ENCODE peak calls at places on chromosome 13, in six cellular contexts. F is GM13977; J is skeletal muscle cell; H is CD8-positive, alpha-beta memory T cell; Q is cardiac fibroblast; S is Right ventricle myocardium superior. X is an unnamed sample.

GRCh38 chr13:74134226-74134776 is at the start of gene KLF12:
- DNase-seq in Q (peak), J (peak), S (peak), F (peak), H (peak), X (peak)

GRCh38 chr13:43838909-43839308 is 40.6 kb downstream of the CCDC122 start:
- DNase-seq in H (no peak), J (no peak), Q (peak), S (no peak), F (no peak), X (no peak)

GRCh38 chr13:83752141-83752540 is 130.1 kb downstream of the SLITRK1 start:
- DNase-seq in S (no peak), Q (peak), J (no peak), F (no peak), H (no peak), X (no peak)

GRCh38 chr13:106919638-106920037 is 351.7 kb upstream of the ARGLU1 start:
- DNase-seq in J (no peak), Q (peak), S (peak), F (no peak), H (no peak), X (no peak)

GRCh38 chr13:91066745-91067144 is 280.7 kb upstream of the MIR17HG start:
- DNase-seq in H (no peak), S (no peak), Q (no peak), J (no peak), F (no peak), X (no peak)

GRCh38 chr13:38308736-38309135 is 40.9 kb upstream of the UFM1 start:
- DNase-seq in J (peak), S (no peak), F (no peak), Q (peak), H (no peak), X (no peak)

GRCh38 chr13:92830821-92831220 is 395.8 kb upstream of the GPC6 start:
- DNase-seq in S (no peak), J (no peak), Q (no peak), H (no peak), F (no peak), X (no peak)

GRCh38 chr13:107018285-107018684 is 450.3 kb upstream of the ARGLU1 start:
- DNase-seq in F (no peak), Q (no peak), J (no peak), S (no peak), H (no peak), X (no peak)

GRCh38 chr13:42259515-42259914 is 12.4 kb upstream of the AKAP11 start:
- DNase-seq in S (no peak), Q (no peak), H (no peak), F (no peak), J (no peak), X (no peak)

X was measured in AML-193.